ENCODE peak calls at places on chromosomes 6 and 20, in five cellular contexts. One of them, this sample, is unnamed.
A peak's percentile ranks its signal among the peaks of the same experiment; 100 is the strongest.

GRCh38 chr6:116210750-116211425 is 43.0 kb downstream of the TSPYL4 start:
- DNase-seq in CD8-positive, alpha-beta T cell: no peak
- DNase-seq in pancreas: no peak
- DNase-seq in psoas muscle: peak; percentile 76
- DNase-seq in A549: peak; percentile 33
- DNase-seq in this sample: no peak

GRCh38 chr6:23522751-23523527 is 603.1 kb upstream of the NRSN1 start:
- DNase-seq in psoas muscle: no peak
- DNase-seq in A549: no peak
- DNase-seq in CD8-positive, alpha-beta T cell: no peak
- DNase-seq in pancreas: no peak
- DNase-seq in this sample: no peak

GRCh38 chr20:3759316-3759715 is 8.2 kb downstream of the ADISSP start:
- DNase-seq in CD8-positive, alpha-beta T cell: no peak
- DNase-seq in psoas muscle: no peak
- DNase-seq in A549: no peak
- DNase-seq in pancreas: no peak
- DNase-seq in this sample: no peak

GRCh38 chr20:25136643-25137559 is 55.0 kb upstream of the VSX1 start:
- DNase-seq in A549: peak; percentile 90
- DNase-seq in pancreas: peak; percentile 76
- DNase-seq in psoas muscle: peak; percentile 76
- DNase-seq in CD8-positive, alpha-beta T cell: no peak
- DNase-seq in this sample: peak; percentile 61

GRCh38 chr6:164690241-164690640 is 619.2 kb downstream of the C6orf118 start:
- DNase-seq in psoas muscle: no peak
- DNase-seq in A549: no peak
- DNase-seq in pancreas: no peak
- DNase-seq in CD8-positive, alpha-beta T cell: no peak
- DNase-seq in this sample: no peak

GRCh38 chr6:56652231-56652630 is 9.5 kb upstream of the DST start:
- DNase-seq in pancreas: no peak
- DNase-seq in psoas muscle: no peak
- DNase-seq in A549: no peak
- DNase-seq in CD8-positive, alpha-beta T cell: no peak
- DNase-seq in this sample: no peak

GRCh38 chr6:36786055-36786675 is 53.1 kb downstream of the CPNE5 start:
- DNase-seq in A549: no peak
- DNase-seq in pancreas: no peak
- DNase-seq in psoas muscle: no peak
- DNase-seq in CD8-positive, alpha-beta T cell: no peak
- DNase-seq in this sample: no peak

GRCh38 chr6:51184046-51184445 is 365.4 kb downstream of the TFAP2B start:
- DNase-seq in A549: no peak
- DNase-seq in CD8-positive, alpha-beta T cell: no peak
- DNase-seq in psoas muscle: no peak
- DNase-seq in pancreas: no peak
- DNase-seq in this sample: no peak

GRCh38 chr20:39775110-39775509 is 813.0 kb downstream of the DHX35 start:
- DNase-seq in pancreas: peak; percentile 55
- DNase-seq in psoas muscle: peak; percentile 89
- DNase-seq in CD8-positive, alpha-beta T cell: no peak
- DNase-seq in A549: no peak
- DNase-seq in this sample: no peak

GRCh38 chr6:78836610-78837009 is 30.7 kb upstream of the IRAK1BP1 start:
- DNase-seq in psoas muscle: no peak
- DNase-seq in CD8-positive, alpha-beta T cell: no peak
- DNase-seq in A549: no peak
- DNase-seq in pancreas: no peak
- DNase-seq in this sample: no peak

GRCh38 chr20:57428611-57429496 is 37.7 kb downstream of the RBM38 start:
- DNase-seq in A549: no peak
- DNase-seq in psoas muscle: peak; percentile 54
- DNase-seq in CD8-positive, alpha-beta T cell: no peak
- DNase-seq in pancreas: peak; percentile 34
- DNase-seq in this sample: peak; percentile 68

GRCh38 chr6:29989211-29989610 is 46.9 kb downstream of the HLA-A start:
- DNase-seq in CD8-positive, alpha-beta T cell: no peak
- DNase-seq in A549: no peak
- DNase-seq in psoas muscle: no peak
- DNase-seq in pancreas: no peak
- DNase-seq in this sample: no peak

GRCh38 chr6:3965071-3965718 is 113.7 kb downstream of the FAM217A start:
- DNase-seq in pancreas: no peak
- DNase-seq in A549: no peak
- DNase-seq in CD8-positive, alpha-beta T cell: no peak
- DNase-seq in psoas muscle: no peak
- DNase-seq in this sample: no peak

GRCh38 chr20:41655966-41656685 is 37.9 kb upstream of the CHD6 start:
- DNase-seq in pancreas: no peak
- DNase-seq in A549: no peak
- DNase-seq in psoas muscle: no peak
- DNase-seq in CD8-positive, alpha-beta T cell: no peak
- DNase-seq in this sample: no peak

GRCh38 chr6:149373511-149373910 is 26.6 kb upstream of the SUMO4 start:
- DNase-seq in A549: no peak
- DNase-seq in pancreas: no peak
- DNase-seq in psoas muscle: no peak
- DNase-seq in CD8-positive, alpha-beta T cell: no peak
- DNase-seq in this sample: no peak

GRCh38 chr6:16319813-16320532 is 81.6 kb downstream of the GMPR start:
- DNase-seq in psoas muscle: peak; percentile 92
- DNase-seq in A549: peak; percentile 15
- DNase-seq in CD8-positive, alpha-beta T cell: peak; percentile 85
- DNase-seq in pancreas: peak; percentile 42
- DNase-seq in this sample: peak; percentile 72

GRCh38 chr6:90068835-90069478 is 174.7 kb downstream of the GJA10 start:
- DNase-seq in psoas muscle: no peak
- DNase-seq in pancreas: no peak
- DNase-seq in A549: no peak
- DNase-seq in CD8-positive, alpha-beta T cell: no peak
- DNase-seq in this sample: no peak

GRCh38 chr6:12504325-12504966 is 212.1 kb upstream of the PHACTR1 start:
- DNase-seq in A549: peak; percentile 50
- DNase-seq in CD8-positive, alpha-beta T cell: no peak
- DNase-seq in psoas muscle: no peak
- DNase-seq in pancreas: peak; percentile 23
- DNase-seq in this sample: no peak

GRCh38 chr6:68239034-68239433 is 396.0 kb upstream of the ADGRB3 start:
- DNase-seq in psoas muscle: no peak
- DNase-seq in A549: no peak
- DNase-seq in CD8-positive, alpha-beta T cell: no peak
- DNase-seq in pancreas: no peak
- DNase-seq in this sample: no peak
- H3K27ac ChIP-seq in psoas muscle: no peak overlapping the region
- H3K27ac ChIP-seq in A549: no peak overlapping the region
- H3K27ac ChIP-seq in CD8-positive, alpha-beta T cell: no peak overlapping the region
- H3K27ac ChIP-seq in pancreas: no peak overlapping the region
- H3K27ac ChIP-seq in this sample: no peak overlapping the region

GRCh38 chr6:81892911-81893310 is 140.4 kb upstream of the TENT5A start:
- DNase-seq in psoas muscle: no peak
- DNase-seq in A549: no peak
- DNase-seq in CD8-positive, alpha-beta T cell: no peak
- DNase-seq in pancreas: no peak
- DNase-seq in this sample: no peak
- H3K27ac ChIP-seq in psoas muscle: no peak overlapping the region
- H3K27ac ChIP-seq in A549: no peak overlapping the region
- H3K27ac ChIP-seq in CD8-positive, alpha-beta T cell: no peak overlapping the region
- H3K27ac ChIP-seq in pancreas: no peak overlapping the region
- H3K27ac ChIP-seq in this sample: no peak overlapping the region

GRCh38 chr6:108797951-108798671 is 50.1 kb upstream of the ARMC2 start:
- DNase-seq in CD8-positive, alpha-beta T cell: no peak
- DNase-seq in psoas muscle: no peak
- DNase-seq in pancreas: no peak
- DNase-seq in A549: no peak
- DNase-seq in this sample: peak; percentile 52
- H3K27ac ChIP-seq in CD8-positive, alpha-beta T cell: no peak overlapping the region
- H3K27ac ChIP-seq in psoas muscle: no peak overlapping the region
- H3K27ac ChIP-seq in pancreas: no peak overlapping the region
- H3K27ac ChIP-seq in A549: no peak overlapping the region
- H3K27ac ChIP-seq in this sample: peak overlapping the region; percentile 33

GRCh38 chr20:35616465-35617396 is 1.1 kb downstream of the SPAG4 start:
- DNase-seq in pancreas: peak; percentile 92
- DNase-seq in psoas muscle: peak; percentile 92
- DNase-seq in A549: peak; percentile 86
- DNase-seq in CD8-positive, alpha-beta T cell: peak; percentile 50
- DNase-seq in this sample: no peak
- H3K27ac ChIP-seq in pancreas: peak overlapping the region; percentile 89
- H3K27ac ChIP-seq in psoas muscle: peak overlapping the region; percentile 91
- H3K27ac ChIP-seq in A549: peak overlapping the region; percentile 80
- H3K27ac ChIP-seq in CD8-positive, alpha-beta T cell: no peak overlapping the region
- H3K27ac ChIP-seq in this sample: no peak overlapping the region

GRCh38 chr20:18059603-18060002 is 1.9 kb upstream of the OVOL2 start:
- DNase-seq in psoas muscle: no peak
- DNase-seq in pancreas: no peak
- DNase-seq in A549: no peak
- DNase-seq in CD8-positive, alpha-beta T cell: no peak
- DNase-seq in this sample: no peak

GRCh38 chr20:18056174-18057105 is 1.3 kb downstream of the OVOL2 start:
- DNase-seq in pancreas: peak; percentile 40
- DNase-seq in CD8-positive, alpha-beta T cell: no peak
- DNase-seq in A549: peak; percentile 34
- DNase-seq in psoas muscle: no peak
- DNase-seq in this sample: no peak

GRCh38 chr20:18057106-18057993 is at the start of gene OVOL2:
- DNase-seq in pancreas: peak; percentile 91
- DNase-seq in psoas muscle: no peak
- DNase-seq in A549: peak; percentile 39
- DNase-seq in CD8-positive, alpha-beta T cell: no peak
- DNase-seq in this sample: no peak

GRCh38 chr20:18057994-18058349 is 256 bp upstream of the OVOL2 start:
- DNase-seq in psoas muscle: no peak
- DNase-seq in A549: no peak
- DNase-seq in CD8-positive, alpha-beta T cell: no peak
- DNase-seq in pancreas: no peak
- DNase-seq in this sample: no peak

DNA sequence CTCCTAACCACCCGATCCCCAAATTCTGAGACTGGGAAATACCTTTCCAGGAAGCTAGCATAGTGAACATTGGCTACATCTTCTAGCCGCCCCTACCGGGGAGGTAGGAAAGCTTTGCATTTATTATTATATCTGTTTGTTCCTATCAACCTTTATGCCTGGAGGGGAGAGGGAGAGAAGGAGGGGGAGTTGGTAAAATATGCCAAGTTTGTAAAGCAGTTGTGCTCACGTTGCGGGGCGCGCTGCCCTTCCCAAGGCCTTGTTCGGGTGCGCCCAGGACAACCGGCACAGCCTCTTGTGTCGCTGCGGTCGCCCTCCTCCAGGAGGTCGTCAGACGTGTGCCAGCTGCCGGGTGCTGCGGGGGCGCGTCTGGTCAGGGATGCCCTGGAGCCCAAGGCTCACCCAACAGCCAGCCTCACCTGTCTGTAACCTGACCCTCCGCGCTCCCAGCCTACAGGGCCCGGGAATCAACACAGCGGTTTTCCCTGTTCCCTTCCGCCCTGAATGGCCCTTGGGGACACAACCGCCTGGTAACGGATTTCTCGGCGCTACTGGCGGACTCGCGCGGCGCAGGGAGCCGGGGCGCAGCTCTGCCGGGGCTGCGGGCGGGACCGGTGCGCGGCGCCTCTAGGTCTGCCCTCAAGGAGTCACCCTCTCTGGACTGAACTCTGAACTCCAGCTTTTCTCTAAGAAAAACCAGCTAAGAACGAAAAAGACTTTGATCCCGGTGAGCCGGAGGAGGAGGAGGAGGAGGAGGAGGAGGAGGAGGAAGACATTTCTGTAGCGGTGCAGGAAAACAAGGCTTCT is 1.1 kb upstream of the OVOL2 start:
- DNase-seq in A549: peak; percentile 20
- DNase-seq in CD8-positive, alpha-beta T cell: no peak
- DNase-seq in pancreas: peak; percentile 66
- DNase-seq in psoas muscle: no peak
- DNase-seq in this sample: no peak
- H3K27ac ChIP-seq in A549: no peak overlapping the region
- H3K27ac ChIP-seq in CD8-positive, alpha-beta T cell: no peak overlapping the region
- H3K27ac ChIP-seq in pancreas: peak overlapping the region; percentile 62
- H3K27ac ChIP-seq in psoas muscle: no peak overlapping the region
- H3K27ac ChIP-seq in this sample: no peak overlapping the region

DNA sequence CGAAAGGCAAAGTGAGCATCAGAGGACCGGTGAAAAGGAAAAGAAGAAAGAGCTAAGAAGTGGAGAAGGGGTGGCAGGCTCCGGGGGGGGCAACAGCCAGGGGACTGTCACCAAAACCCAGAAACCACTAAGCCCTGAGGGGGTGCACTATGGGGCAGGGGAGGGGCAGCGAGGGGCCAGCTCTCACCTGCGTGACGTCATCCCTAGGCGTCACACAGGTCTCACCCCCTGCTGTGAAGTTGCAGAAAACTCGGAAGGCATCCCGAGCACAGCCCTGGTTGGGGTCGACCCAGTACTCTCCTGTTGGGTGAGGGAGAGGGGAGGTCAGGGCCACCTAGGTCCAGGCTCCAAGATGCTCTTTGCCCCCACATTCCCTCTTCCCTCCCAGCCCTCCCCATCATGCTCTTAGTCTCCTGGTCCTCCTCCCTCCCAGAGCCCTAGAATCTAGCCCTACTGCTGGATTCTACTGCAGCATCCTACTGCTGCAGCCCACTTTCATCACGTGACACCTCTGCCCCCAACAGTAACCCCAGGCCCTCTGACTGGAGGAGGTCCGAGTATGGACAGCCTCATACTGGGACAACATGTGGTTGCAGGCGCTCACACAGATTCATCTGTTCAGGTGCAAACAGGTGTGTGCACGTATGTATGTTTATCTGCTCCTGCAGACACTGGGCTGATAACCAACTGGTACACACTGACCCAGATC is 27.4 kb downstream of the COL11A2 start:
- DNase-seq in CD8-positive, alpha-beta T cell: no peak
- DNase-seq in A549: no peak
- DNase-seq in pancreas: no peak
- DNase-seq in psoas muscle: no peak
- DNase-seq in this sample: no peak
- H3K27ac ChIP-seq in CD8-positive, alpha-beta T cell: no peak overlapping the region
- H3K27ac ChIP-seq in A549: no peak overlapping the region
- H3K27ac ChIP-seq in pancreas: no peak overlapping the region
- H3K27ac ChIP-seq in psoas muscle: no peak overlapping the region
- H3K27ac ChIP-seq in this sample: no peak overlapping the region